ENCODE peak calls at places on chromosomes 12 and 14, in five cellular contexts. O, M, G, Q and W are unnamed samples. For H3K4me1, the result is how much of the 10 kb centered on the place peaks cover.

GRCh38 chr14:70186826-70187483 is 1.8 kb downstream of the SLC8A3 start:
- DNase-seq in M (peak), G (no peak), O (peak), Q (peak), W (peak)

GRCh38 chr12:109763201-109763841 is 49.7 kb downstream of the FAM222A start:
- DNase-seq in O (no peak), G (no peak), M (no peak), Q (peak), W (peak)

GRCh38 chr12:21642707-21643389 is 14.8 kb downstream of the LDHB start:
- DNase-seq in Q (no peak), O (no peak), G (no peak), M (peak), W (peak)

GRCh38 chr14:106489112-106489881 is 962.9 kb downstream of the TMEM121 start:
- DNase-seq in O (no peak), Q (no peak), G (no peak), M (no peak), W (no peak)

GRCh38 chr12:20175704-20176388 is 192.5 kb upstream of the PDE3A start:
- DNase-seq in M (no peak), G (no peak), Q (no peak), O (no peak), W (no peak)

GRCh38 chr12:11661491-11662085 is 12.1 kb downstream of the ETV6 start:
- DNase-seq in O (no peak), M (no peak), Q (peak), G (no peak), W (no peak)

GRCh38 chr12:28497889-28498411 is 307.7 kb downstream of the CCDC91 start:
- DNase-seq in M (no peak), Q (peak), G (no peak), O (no peak), W (peak)

GRCh38 chr12:552466-552865 is 92.7 kb downstream of the B4GALNT3 start:
- DNase-seq in O (no peak), M (no peak), Q (no peak), G (peak), W (no peak)

GRCh38 chr12:110262442-110263388 is 18.3 kb upstream of the ATP2A2 start:
- DNase-seq in G (no peak), Q (no peak), O (no peak), M (no peak), W (no peak)

GRCh38 chr12:34397591-34398365 is 375.5 kb downstream of the ALG10 start:
- DNase-seq in O (no peak), G (peak), M (no peak), Q (no peak), W (no peak)

GRCh38 chr14:60590907-60591510 is 58.3 kb downstream of the SIX1 start:
- DNase-seq in M (peak), G (no peak), Q (peak), O (no peak), W (no peak)

GRCh38 chr14:58444627-58445026 is 17.1 kb downstream of the KIAA0586 start:
- DNase-seq in O (peak), G (no peak), Q (no peak), M (no peak), W (no peak)

GRCh38 chr12:74922117-74922516 is 287.5 kb downstream of the KCNC2 start:
- DNase-seq in O (no peak), Q (no peak), G (no peak), M (no peak), W (no peak)

GRCh38 chr14:51862171-51862838 is 1.9 kb downstream of the GNG2 start:
- DNase-seq in O (no peak), Q (peak), G (no peak), M (no peak), W (no peak)

GRCh38 chr14:24132061-24132685 is 1.7 kb downstream of the FITM1 start:
- DNase-seq in G (peak), O (no peak), M (no peak), Q (no peak), W (no peak)

GRCh38 chr12:85509857-85510256 is 229.8 kb downstream of the ALX1 start:
- DNase-seq in Q (peak), G (no peak), M (no peak), O (no peak), W (peak)

GRCh38 chr12:52006726-52007157 is at the start of gene TAMALIN:
- DNase-seq in O (peak), Q (peak), G (peak), M (peak), W (no peak)

GRCh38 chr14:69711471-69712216 is 55.3 kb upstream of the SRSF5 start:
- DNase-seq in G (peak), Q (no peak), M (no peak), O (no peak), W (no peak)

GRCh38 chr12:87469295-87469694 is 559.9 kb downstream of the C12orf50 start:
- DNase-seq in Q (peak), O (no peak), G (no peak), M (no peak), W (no peak)

GRCh38 chr14:100025111-100025510 is 40.1 kb upstream of the EVL start:
- DNase-seq in G (no peak), Q (peak), M (peak), O (peak), W (no peak)

GRCh38 chr12:18970603-18971002 is 158.9 kb upstream of the PLEKHA5 start:
- DNase-seq in M (no peak), G (no peak), Q (peak), O (no peak), W (no peak)

GRCh38 chr14:49598479-49599301 is at the start of gene LRR1:
- DNase-seq in Q (peak), G (peak), O (peak), M (peak), W (peak)

GRCh38 chr12:53538209-53538689 is 31.0 kb upstream of the NPFF start:
- DNase-seq in M (no peak), G (no peak), Q (peak), O (peak), W (no peak)

GRCh38 chr12:6425588-6426531 is 18.9 kb upstream of the CD27 start:
- DNase-seq in O (no peak), M (no peak), Q (no peak), G (no peak), W (no peak)

GRCh38 chr14:70029296-70030132 is 150.3 kb downstream of the SMOC1 start:
- DNase-seq in O (no peak), M (no peak), Q (no peak), G (no peak), W (no peak)

GRCh38 chr12:97680751-97681150 is 218.1 kb downstream of the RMST start:
- DNase-seq in O (no peak), G (no peak), M (no peak), Q (no peak), W (no peak)

GRCh38 chr12:45232771-45233372 is 17.0 kb downstream of the ANO6 start:
- DNase-seq in Q (peak), O (peak), G (peak), M (no peak), W (peak)

GRCh38 chr12:45231515-45232145 is 15.7 kb downstream of the ANO6 start:
- DNase-seq in Q (peak), M (no peak), G (no peak), O (no peak), W (peak)

GRCh38 chr12:45234134-45234865 is 18.4 kb downstream of the ANO6 start:
- DNase-seq in M (peak), Q (peak), O (peak), G (peak), W (peak)

GRCh38 chr12:45232146-45232731 is 16.3 kb downstream of the ANO6 start:
- DNase-seq in O (no peak), Q (peak), G (no peak), M (no peak), W (no peak)

GRCh38 chr12:45235087-45236025 is 19.5 kb downstream of the ANO6 start:
- DNase-seq in M (peak), Q (peak), G (no peak), O (peak), W (peak)
- H3K4me1 ChIP-seq in M (under half), Q (under half), G (under half), O (under half), W (half or more)

GRCh38 chr14:104925941-104926609 is 1.4 kb downstream of the PLD4 start:
- DNase-seq in O (no peak), M (no peak), G (no peak), Q (peak), W (no peak)

GRCh38 chr14:104927432-104927816 is 2.7 kb downstream of the PLD4 start:
- DNase-seq in M (no peak), G (no peak), Q (no peak), O (no peak), W (no peak)

GRCh38 chr14:104925214-104925899 is 678 bp downstream of the PLD4 start:
- DNase-seq in M (no peak), Q (no peak), G (no peak), O (no peak), W (no peak)

GRCh38 chr14:104927901-104928300 is 3.2 kb downstream of the PLD4 start:
- DNase-seq in Q (no peak), O (no peak), G (no peak), M (no peak), W (no peak)

GRCh38 chr14:104926619-104927431 is 2.1 kb downstream of the PLD4 start:
- DNase-seq in O (no peak), Q (no peak), M (no peak), G (no peak), W (no peak)
- H3K27ac ChIP-seq in O (no peak), Q (no peak), M (no peak), G (no peak), W (no peak)

DNA sequence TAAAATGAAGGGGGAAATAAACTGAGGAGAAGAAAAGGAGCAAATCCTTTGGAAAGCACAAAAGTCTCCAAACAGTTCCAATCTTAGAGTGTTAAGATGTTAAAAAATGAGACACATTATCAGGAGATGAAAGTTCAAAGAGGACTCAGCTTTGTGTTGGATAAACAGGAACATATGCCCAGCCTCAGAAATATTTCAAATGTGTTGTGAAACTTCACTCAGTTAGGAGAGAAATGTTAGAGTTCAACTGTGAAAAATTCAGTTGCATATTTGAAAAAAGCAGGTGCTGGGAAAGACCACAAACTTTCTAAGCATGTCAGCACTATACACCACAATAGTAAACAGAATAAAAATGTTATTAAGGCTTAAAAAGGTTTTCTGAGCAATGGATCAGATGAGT is 136.8 kb upstream of the PRKD1 start:
- DNase-seq in Q (peak), O (no peak), M (no peak), G (no peak), W (no peak)
- TF ChIP-seq CTCF in Q (no peak), O (no peak), M (no peak), G (no peak), W (no peak)

GRCh38 chr14:105486333-105486973 is at the start of gene CRIP1:
- DNase-seq in Q (no peak), G (no peak), O (no peak), M (no peak), W (no peak)

GRCh38 chr14:105487449-105487985 is 831 bp downstream of the CRIP1 start:
- DNase-seq in O (no peak), G (peak), Q (no peak), M (peak), W (no peak)

GRCh38 chr14:105487986-105488777 is 1.5 kb downstream of the CRIP1 start:
- DNase-seq in Q (no peak), G (peak), O (no peak), M (no peak), W (no peak)

GRCh38 chr14:105485720-105486332 is 860 bp upstream of the CRIP1 start:
- DNase-seq in O (peak), G (peak), Q (no peak), M (peak), W (no peak)

GRCh38 chr14:105486974-105487448 is 325 bp downstream of the CRIP1 start:
- DNase-seq in O (no peak), Q (no peak), G (peak), M (peak), W (no peak)
- H3K4me1 ChIP-seq in O (under half), Q (under half), G (half or more), M (under half), W (under half)

GRCh38 chr14:35383569-35384385 is 20.8 kb downstream of the NFKBIA start:
- DNase-seq in Q (no peak), G (no peak), O (no peak), M (no peak), W (no peak)
- H3K27ac ChIP-seq in Q (peak), G (peak), O (peak), M (no peak), W (no peak)

GRCh38 chr12:125263385-125263784 is 198.2 kb downstream of the AACS start:
- DNase-seq in Q (no peak), G (no peak), O (no peak), M (peak), W (no peak)

GRCh38 chr12:125271850-125272249 is 206.6 kb downstream of the AACS start:
- DNase-seq in O (no peak), M (peak), Q (peak), G (no peak), W (no peak)

GRCh38 chr12:125272252-125272980 is 207.2 kb downstream of the AACS start:
- DNase-seq in Q (no peak), G (no peak), M (peak), O (no peak), W (no peak)

GRCh38 chr12:125262866-125263265 is 197.6 kb downstream of the AACS start:
- DNase-seq in M (peak), G (no peak), Q (no peak), O (no peak), W (no peak)

GRCh38 chr12:125267114-125267513 is 201.9 kb downstream of the AACS start:
- DNase-seq in Q (no peak), G (no peak), M (no peak), O (no peak), W (no peak)
- TF ChIP-seq CTCF in Q (no peak), G (no peak), M (no peak), O (no peak), W (no peak)

GRCh38 chr12:1927751-1928351 is 9.4 kb upstream of the CACNA2D4 start:
- DNase-seq in Q (no peak), O (no peak), G (peak), M (no peak), W (no peak)
- H3K4me1 ChIP-seq in Q (under half), O (under half), G (under half), M (under half), W (under half)

DNA sequence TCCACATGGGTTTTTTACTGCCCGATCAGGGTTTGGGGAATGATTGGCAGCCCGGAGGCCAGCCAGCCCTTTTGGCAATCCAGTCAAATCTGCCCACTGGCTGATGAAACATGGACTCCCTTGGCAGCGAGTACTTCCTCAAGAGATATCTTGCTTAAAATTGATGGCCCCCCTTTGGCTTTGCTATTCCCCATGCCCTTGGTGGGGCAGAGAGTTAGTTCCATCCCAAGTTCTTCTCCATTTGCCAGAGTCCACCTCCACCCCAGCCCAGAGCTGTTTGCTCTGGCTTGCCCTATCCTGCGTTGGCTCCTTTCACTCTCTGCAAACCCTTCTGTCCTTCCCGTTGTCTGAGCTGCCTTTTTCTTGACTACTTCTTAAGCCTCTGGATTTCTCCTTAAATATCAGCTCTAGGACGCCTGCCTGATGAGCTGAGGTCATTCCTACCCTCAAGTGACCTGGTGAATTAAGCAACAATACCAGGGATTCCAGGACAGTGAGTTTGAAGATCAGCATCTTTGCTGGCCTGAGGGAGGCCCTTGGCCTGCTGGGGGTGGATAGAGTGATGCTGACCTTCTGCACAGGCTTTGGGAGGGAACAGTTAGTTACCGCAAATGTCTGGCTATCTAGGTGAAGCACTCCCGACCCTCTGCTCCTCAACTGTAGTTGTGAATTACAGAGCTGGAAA is 212.0 kb downstream of the CACNA1C start:
- DNase-seq in Q (peak), G (no peak), O (peak), M (no peak), W (no peak)
- H3K27ac ChIP-seq in Q (peak), G (peak), O (no peak), M (no peak), W (no peak)

GRCh38 chr12:67647547-67648305 is 819 bp upstream of the DYRK2 start:
- DNase-seq in Q (peak), M (peak), G (peak), O (peak), W (peak)
- TF ChIP-seq CTCF in Q (peak), M (peak), G (peak), O (peak), W (peak)